ENCODE peak calls at places on chromosomes 13 and 19, in seven cellular contexts. P is AG04450; G is HCT116; S is right atrium auricular region; J is CD8-positive, alpha-beta memory T cell; O is breast epithelium; L is RWPE1. Z is an unnamed sample.
A peak's percentile ranks its signal among the peaks of the same experiment; 100 is the strongest.

GRCh38 chr13:75761373-75761772 is 125.2 kb downstream of the LMO7 start:
- DNase-seq in S (no peak), P (no peak), J (no peak), L (peak; percentile 17), G (no peak), O (no peak), Z (no peak)

GRCh38 chr13:37648604-37649003 is 50.0 kb upstream of the POSTN start:
- DNase-seq in J (no peak), L (no peak), O (no peak), G (no peak), S (no peak), P (peak; percentile 62), Z (no peak)

GRCh38 chr19:34976611-34977010 is 12.6 kb upstream of the ZNF792 start:
- DNase-seq in S (no peak), L (no peak), O (no peak), G (no peak), P (no peak), J (no peak), Z (peak; percentile 59)

GRCh38 chr13:51921790-51922740 is 60.3 kb downstream of the CCDC70 start:
- DNase-seq in S (no peak), G (no peak), O (no peak), P (no peak), J (no peak), L (no peak), Z (no peak)

GRCh38 chr13:110368408-110368807 is 61.3 kb downstream of the COL4A2 start:
- DNase-seq in P (no peak), G (no peak), S (no peak), J (no peak), L (no peak), O (no peak), Z (no peak)

GRCh38 chr13:111638233-111638632 is 317.8 kb downstream of the TEX29 start:
- DNase-seq in G (no peak), J (no peak), L (no peak), P (no peak), O (no peak), S (no peak), Z (no peak)

GRCh38 chr13:50740052-50740741 is 103.3 kb downstream of the DLEU7 start:
- DNase-seq in L (no peak), O (no peak), S (no peak), J (no peak), G (no peak), P (no peak), Z (no peak)

GRCh38 chr13:31046711-31047279 is 114.3 kb downstream of the TEX26 start:
- DNase-seq in S (no peak), P (no peak), J (no peak), G (no peak), O (no peak), L (no peak), Z (no peak)

GRCh38 chr19:41695745-41696144 is 7.7 kb upstream of the CEACAM7 start:
- DNase-seq in J (no peak), S (no peak), L (no peak), G (no peak), P (no peak), O (no peak), Z (no peak)

GRCh38 chr13:46622918-46623256 is 69.9 kb downstream of the LRCH1 start:
- DNase-seq in G (no peak), P (peak; percentile 60), O (peak; percentile 39), J (no peak), S (no peak), L (no peak), Z (no peak)

GRCh38 chr19:4374451-4375163 is 25.7 kb downstream of the SH3GL1 start:
- DNase-seq in J (no peak), P (no peak), L (peak; percentile 71), S (peak; percentile 93), G (peak; percentile 63), O (no peak), Z (peak; percentile 85)

GRCh38 chr19:56538761-56539263 is at the start of gene ZFP28:
- DNase-seq in J (peak; percentile 56), S (no peak), P (no peak), O (no peak), G (no peak), L (no peak), Z (no peak)

GRCh38 chr19:1163283-1163933 is 10.7 kb downstream of the SBNO2 start:
- DNase-seq in P (no peak), L (no peak), S (no peak), J (no peak), O (no peak), G (no peak), Z (no peak)

GRCh38 chr13:78317030-78317429 is 286.3 kb downstream of the POU4F1 start:
- DNase-seq in G (no peak), L (peak; percentile 17), J (no peak), P (no peak), S (no peak), O (no peak), Z (no peak)

GRCh38 chr13:82330499-82330898 is 1551.8 kb downstream of the SLITRK1 start:
- DNase-seq in L (no peak), S (no peak), G (no peak), O (no peak), J (no peak), P (no peak), Z (peak; percentile 13)

GRCh38 chr13:40982772-40983171 is 36.3 kb downstream of the ELF1 start:
- DNase-seq in J (peak; percentile 37), S (no peak), O (no peak), P (no peak), G (no peak), L (no peak), Z (no peak)

GRCh38 chr13:46643165-46643777 is 90.3 kb downstream of the LRCH1 start:
- DNase-seq in L (no peak), S (no peak), G (no peak), J (no peak), P (no peak), O (no peak), Z (no peak)

GRCh38 chr19:1062387-1063029 is 4.5 kb upstream of the ARHGAP45 start:
- DNase-seq in L (peak; percentile 48), P (no peak), J (no peak), S (no peak), O (no peak), G (no peak), Z (no peak)

GRCh38 chr13:32889986-32890565 is 126.1 kb upstream of the KL start:
- DNase-seq in L (no peak), P (no peak), J (no peak), O (no peak), G (no peak), S (no peak), Z (no peak)

GRCh38 chr13:98507060-98507797 is 69.7 kb downstream of the STK24 start:
- DNase-seq in L (no peak), G (no peak), P (no peak), O (peak; percentile 76), S (peak; percentile 87), J (no peak), Z (no peak)

DNA sequence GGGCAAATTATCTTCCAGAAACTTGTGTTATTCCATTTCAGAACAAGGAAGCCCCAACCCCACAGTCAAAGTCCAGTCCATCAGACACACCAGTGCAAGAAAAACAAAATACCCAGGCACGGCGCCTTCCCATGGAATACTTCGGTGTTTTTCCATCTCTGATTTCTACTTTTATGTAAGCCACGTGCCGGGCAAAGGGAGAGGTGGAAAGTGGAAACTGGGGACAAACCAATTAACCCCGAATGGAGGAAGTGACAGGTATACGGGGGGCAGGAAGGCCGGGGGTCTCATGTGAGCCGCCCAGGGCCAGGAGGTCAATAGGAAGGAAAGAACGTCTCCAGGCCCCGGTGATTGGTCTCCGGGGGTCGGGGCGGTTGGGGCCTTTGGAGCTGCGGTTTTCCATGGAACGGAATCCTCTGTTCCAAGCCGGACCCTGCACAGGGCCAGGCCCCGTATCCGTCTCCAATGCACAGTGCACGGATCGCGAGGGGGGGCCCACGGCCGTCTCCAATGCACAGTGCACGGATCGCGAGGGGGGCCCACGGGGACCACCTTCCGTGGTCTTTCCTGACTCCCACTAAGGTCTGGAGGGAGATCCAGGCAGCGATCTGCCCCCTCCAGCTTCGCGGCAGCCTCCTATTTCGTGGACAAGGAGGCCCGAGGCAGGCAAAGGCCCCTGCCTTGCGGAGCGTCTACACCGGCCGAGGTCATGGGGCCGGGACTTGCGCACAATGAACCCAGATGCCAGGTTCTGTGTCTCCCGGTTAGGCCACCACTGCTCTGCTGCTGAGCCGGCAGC is 79.7 kb downstream of the GADD45B start:
- DNase-seq in L (no peak), O (no peak), P (no peak), S (no peak), G (no peak), J (no peak), Z (no peak)
- H3K27ac ChIP-seq in L (peak overlapping the region; percentile 25), O (peak overlapping the region; percentile 54), P (no peak overlapping the region), S (no peak overlapping the region), G (peak overlapping the region; percentile 44), J (no peak overlapping the region), Z (peak overlapping the region; percentile 39)

GRCh38 chr19:33259532-33259931 is 33.9 kb upstream of the SLC7A10 start:
- DNase-seq in P (no peak), O (no peak), G (no peak), J (no peak), L (no peak), S (no peak), Z (no peak)
- H3K27ac ChIP-seq in P (no peak overlapping the region), O (no peak overlapping the region), G (no peak overlapping the region), J (no peak overlapping the region), L (no peak overlapping the region), S (no peak overlapping the region), Z (no peak overlapping the region)

GRCh38 chr19:39660661-39661060 is 4.9 kb downstream of the LGALS16 start:
- DNase-seq in G (no peak), J (no peak), L (no peak), S (no peak), P (no peak), O (no peak), Z (no peak)

GRCh38 chr19:39659791-39660190 is 4.1 kb downstream of the LGALS16 start:
- DNase-seq in O (no peak), P (no peak), J (no peak), G (no peak), S (no peak), L (no peak), Z (no peak)

GRCh38 chr19:39655613-39656012 is at the start of gene LGALS16:
- DNase-seq in L (no peak), S (no peak), G (no peak), J (no peak), O (no peak), P (no peak), Z (no peak)

DNA sequence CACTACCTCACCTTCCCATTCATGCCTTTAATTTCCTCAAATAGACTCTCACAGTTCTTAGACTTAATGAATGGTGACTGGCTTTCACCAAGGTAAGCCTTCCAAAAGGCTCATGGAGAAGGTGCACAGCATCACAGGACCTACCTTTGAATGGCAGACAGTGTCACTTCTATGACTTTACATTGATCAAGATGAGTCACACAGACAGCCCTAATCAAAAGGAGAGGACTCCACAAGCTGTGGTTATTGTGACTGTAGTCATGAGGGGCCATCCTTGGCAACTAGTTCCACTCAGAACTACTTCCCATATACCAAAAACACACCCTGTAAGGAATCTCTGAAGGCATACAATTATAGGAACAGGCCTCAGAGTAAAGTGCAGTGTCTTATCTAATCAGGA is 5.9 kb downstream of the LGALS16 start:
- DNase-seq in O (no peak), L (no peak), S (no peak), P (no peak), G (no peak), J (no peak), Z (no peak)
- H3K27ac ChIP-seq in O (no peak overlapping the region), L (no peak overlapping the region), S (no peak overlapping the region), P (no peak overlapping the region), G (no peak overlapping the region), J (no peak overlapping the region), Z (no peak overlapping the region)

DNA sequence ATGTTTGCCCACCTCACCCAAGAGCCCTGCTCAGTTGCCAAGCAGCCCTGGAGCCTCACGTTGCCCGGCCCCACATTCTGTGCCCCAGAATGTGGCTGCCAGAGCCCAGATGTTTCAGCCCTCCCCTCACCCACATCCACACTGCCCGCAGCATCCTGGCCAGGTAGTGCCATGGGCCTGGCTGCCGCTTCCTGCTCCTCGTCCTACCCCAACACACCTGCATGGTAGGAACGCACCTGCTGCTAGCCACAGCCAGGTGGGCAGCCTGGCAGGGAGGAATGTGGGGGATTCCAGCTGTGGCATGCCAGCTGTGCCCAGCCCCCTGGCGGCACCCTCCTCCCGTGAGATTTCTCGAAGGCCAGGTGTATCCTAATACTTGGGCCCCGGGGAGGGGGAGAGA is 7.5 kb upstream of the NFIX start:
- DNase-seq in O (no peak), G (no peak), L (no peak), J (no peak), P (no peak), S (no peak), Z (no peak)
- H3K27ac ChIP-seq in O (no peak overlapping the region), G (no peak overlapping the region), L (no peak overlapping the region), J (no peak overlapping the region), P (no peak overlapping the region), S (no peak overlapping the region), Z (no peak overlapping the region)

Z was measured in A549.